ENCODE peak calls at places on chromosomes 7 and 10, in five cellular contexts. N is tibial artery, L is sigmoid colon, K is pancreas, G is BE2C. J is an unnamed sample.

GRCh38 chr10:101441539-101442455 is 87.8 kb downstream of the BTRC start:
- DNase-seq in N (no peak), L (no peak), K (peak; percentile 7), G (peak; percentile 55), J (no peak)

GRCh38 chr7:87506243-87507180 is 31.0 kb upstream of the ABCB4 start:
- DNase-seq in N (no peak), L (no peak), K (no peak), G (no peak), J (no peak)

GRCh38 chr7:43768894-43769272 is 10.4 kb downstream of the BLVRA start:
- DNase-seq in N (no peak), L (no peak), K (no peak), G (no peak), J (no peak)

GRCh38 chr7:116562529-116563121 is 37.8 kb downstream of the CAV1 start:
- DNase-seq in N (no peak), L (no peak), K (no peak), G (no peak), J (no peak)

GRCh38 chr7:41915861-41916260 is 213.0 kb upstream of the INHBA start:
- DNase-seq in N (no peak), L (no peak), K (no peak), G (no peak), J (no peak)

GRCh38 chr7:503575-504111 is 16.0 kb downstream of the PDGFA start:
- DNase-seq in N (peak; percentile 80), L (peak; percentile 78), K (peak; percentile 98), G (no peak), J (no peak)

GRCh38 chr7:151249732-151250072 is 1.2 kb upstream of the SMARCD3 start:
- DNase-seq in N (peak; percentile 92), L (peak; percentile 87), K (peak; percentile 71), G (no peak), J (no peak)

GRCh38 chr10:119575506-119575905 is 21.3 kb downstream of the TIAL1 start:
- DNase-seq in N (no peak), L (no peak), K (no peak), G (no peak), J (no peak)

GRCh38 chr10:31896972-31897384 is 31.7 kb downstream of the ARHGAP12 start:
- DNase-seq in N (no peak), L (no peak), K (no peak), G (no peak), J (no peak)

GRCh38 chr7:134900430-134900876 is 85.9 kb upstream of the AGBL3 start:
- DNase-seq in N (no peak), L (no peak), K (no peak), G (no peak), J (no peak)
- H3K4me1 ChIP-seq in N (no peaks in the 10 kb centered on the region), L (no peaks in the 10 kb centered on the region), K (no peaks in the 10 kb centered on the region), G (no peaks in the 10 kb centered on the region), J (peaks cover 61% of the 10 kb centered on the region)

GRCh38 chr10:5284311-5285057 is 80.3 kb upstream of the UCN3 start:
- DNase-seq in N (no peak), L (no peak), K (no peak), G (no peak), J (no peak)

GRCh38 chr10:5285186-5285585 is 79.6 kb upstream of the UCN3 start:
- DNase-seq in N (no peak), L (no peak), K (no peak), G (no peak), J (no peak)

GRCh38 chr10:5282137-5282536 is 82.6 kb upstream of the UCN3 start:
- DNase-seq in N (no peak), L (no peak), K (no peak), G (no peak), J (no peak)

GRCh38 chr10:5281355-5281754 is 83.4 kb upstream of the UCN3 start:
- DNase-seq in N (no peak), L (no peak), K (no peak), G (no peak), J (no peak)

DNA sequence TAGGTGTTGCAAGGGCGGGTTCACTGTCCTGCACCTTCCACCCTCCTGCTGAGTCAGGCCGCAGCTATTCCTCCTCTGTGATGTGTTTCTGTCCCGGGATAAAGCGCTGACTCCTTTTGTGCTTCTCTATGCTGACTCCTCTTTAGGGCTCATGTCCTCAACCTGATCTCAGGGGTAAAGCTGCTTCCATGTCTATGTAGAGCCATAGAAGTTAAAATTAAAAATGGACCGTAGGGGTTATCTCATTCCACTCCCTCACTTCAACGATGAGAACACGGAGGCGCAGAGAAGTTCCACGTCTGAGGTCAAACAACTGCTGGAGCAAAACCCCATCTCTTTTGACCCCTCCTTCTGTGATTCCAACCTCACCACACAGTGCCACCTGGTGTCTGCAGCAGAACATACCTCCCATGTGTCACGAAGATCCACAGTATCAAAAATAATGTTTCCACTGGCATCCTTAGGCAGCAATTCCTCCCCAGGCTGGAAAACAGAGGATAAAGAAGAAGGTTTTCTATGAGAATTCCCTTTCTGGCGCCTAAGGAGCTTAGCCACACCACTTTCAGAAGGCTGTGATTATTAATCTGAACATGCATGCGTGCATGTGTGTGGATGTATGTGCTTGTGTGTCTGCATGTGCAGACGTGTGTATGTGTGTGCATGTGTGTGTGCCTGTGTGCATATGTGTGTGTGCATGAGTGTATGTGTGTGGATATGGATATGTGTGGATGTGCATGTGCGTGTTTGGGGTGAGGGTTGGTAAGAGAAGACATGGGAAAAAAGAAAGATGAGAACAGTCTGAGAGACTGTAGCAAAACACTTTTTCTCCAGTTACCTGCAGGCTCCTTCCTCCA is 81.2 kb upstream of the UCN3 start:
- DNase-seq in N (peak; percentile 73), L (peak; percentile 70), K (peak; percentile 49), G (peak; percentile 65), J (peak; percentile 14)
- TF ChIP-seq CTCF in N (peak; percentile 65), L (peak; percentile 52), K (peak; percentile 49), G (peak; percentile 77), J (peak; percentile 67)

DNA sequence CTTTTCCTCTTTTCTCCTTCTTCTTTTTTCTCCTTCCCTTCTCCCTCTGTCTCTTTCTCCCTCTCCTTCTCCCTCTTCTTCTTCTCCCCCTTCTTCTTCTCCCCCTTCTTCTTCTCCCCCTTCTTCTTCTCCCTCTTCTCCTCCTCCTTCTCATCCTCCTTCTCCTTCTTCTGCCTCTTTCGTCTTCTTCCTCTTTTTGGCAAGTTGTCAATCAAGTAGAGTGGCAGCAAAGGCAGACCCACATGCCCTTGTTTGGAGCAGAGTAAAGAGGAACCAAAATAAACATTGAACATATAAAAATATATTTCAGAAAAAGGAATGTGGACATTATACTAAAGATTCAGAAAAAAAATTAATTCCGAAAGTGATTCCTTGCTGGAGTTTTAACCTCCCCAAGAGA is 59.6 kb upstream of the ZNF33B start:
- DNase-seq in N (no peak), L (no peak), K (no peak), G (no peak), J (no peak)
- H3K9me3 ChIP-seq in N (no peaks in the 10 kb centered on the region), L (no peaks in the 10 kb centered on the region), K (no peaks in the 10 kb centered on the region), G (no peaks in the 10 kb centered on the region), J (no peaks in the 10 kb centered on the region)

DNA sequence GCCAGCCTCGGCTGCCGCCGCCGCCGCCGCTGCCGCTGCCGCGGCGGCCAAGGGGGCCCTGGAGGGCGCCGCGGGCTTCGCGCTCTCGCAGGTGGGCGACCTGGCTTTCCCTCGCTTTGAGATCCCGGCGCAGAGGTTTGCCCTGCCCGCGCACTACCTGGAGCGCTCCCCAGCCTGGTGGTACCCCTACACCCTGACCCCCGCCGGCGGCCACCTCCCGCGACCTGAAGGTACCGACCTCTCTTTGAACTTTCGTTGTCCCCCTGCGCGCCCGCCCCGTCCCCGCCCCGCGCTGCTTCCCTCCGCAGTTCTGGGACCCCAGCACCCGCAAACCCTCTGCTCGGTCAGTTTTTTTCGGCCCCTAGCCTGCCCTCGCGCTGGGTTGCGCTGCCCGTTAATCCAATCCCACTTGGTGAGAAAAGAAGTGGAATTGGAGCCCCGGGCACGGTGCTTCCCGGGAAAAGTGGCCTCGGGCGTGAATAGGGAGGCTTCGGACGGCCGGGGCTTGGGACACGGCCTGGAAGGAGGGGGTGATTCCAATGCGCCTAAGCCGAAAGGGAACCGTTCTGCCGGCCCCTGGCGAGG is 543 bp downstream of the HMX3 start:
- DNase-seq in N (no peak), L (no peak), K (no peak), G (no peak), J (no peak)
- H3K4me1 ChIP-seq in N (no peaks in the 10 kb centered on the region), L (no peaks in the 10 kb centered on the region), K (peaks cover 32% of the 10 kb centered on the region), G (no peaks in the 10 kb centered on the region), J (peaks cover 44% of the 10 kb centered on the region)

J was measured in thoracic aorta.